ENCODE peak calls at places on chromosomes 6 and 20, in four cellular contexts. D is GM23248, F is HEK293T, O is MV-4-11. W is an unnamed sample.

GRCh38 chr6:144882425-144882824 is 597.3 kb downstream of the UTRN start:
- DNase-seq in D (no peak), F (no peak), O (no peak), W (no peak)

GRCh38 chr20:44334306-44334705 is 2.5 kb upstream of the R3HDML start:
- DNase-seq in D (no peak), F (no peak), O (no peak), W (no peak)

GRCh38 chr6:38264605-38265004 is 375.1 kb downstream of the BTBD9 start:
- DNase-seq in D (no peak), F (no peak), O (no peak), W (no peak)

GRCh38 chr6:143581835-143582480 is 70.4 kb upstream of the FUCA2 start:
- DNase-seq in D (peak; percentile 79), F (no peak), O (no peak), W (no peak)

GRCh38 chr20:44911264-44911921 is 1.5 kb downstream of the PABPC1L start:
- DNase-seq in D (peak; percentile 31), F (peak; percentile 66), O (peak; percentile 43), W (peak; percentile 69)

GRCh38 chr6:168032383-168032760 is 34.9 kb downstream of the KIF25 start:
- DNase-seq in D (peak; percentile 90), F (no peak), O (peak; percentile 84), W (peak; percentile 18)

GRCh38 chr6:42142118-42142835 is at the start of gene C6orf132:
- DNase-seq in D (peak; percentile 79), F (no peak), O (no peak), W (no peak)

GRCh38 chr20:41233976-41234514 is 83.5 kb downstream of the ZHX3 start:
- DNase-seq in D (peak; percentile 7), F (no peak), O (no peak), W (peak; percentile 60)